ENCODE peak calls at places on chromosomes 11 and 22, in four cellular contexts. One of them, this sample, is unnamed.

GRCh38 chr11:117670443-117670842 is 126.6 kb downstream of the DSCAML1 start:
- DNase-seq in upper lobe of left lung: no peak
- DNase-seq in HL-60: no peak
- DNase-seq in CD8-positive, alpha-beta T cell: no peak
- DNase-seq in this sample: no peak

GRCh38 chr11:103773059-103773458 is 263.4 kb upstream of the DDI1 start:
- DNase-seq in upper lobe of left lung: no peak
- DNase-seq in HL-60: no peak
- DNase-seq in CD8-positive, alpha-beta T cell: no peak
- DNase-seq in this sample: no peak

GRCh38 chr11:28505216-28505615 is 397.0 kb downstream of the METTL15 start:
- DNase-seq in upper lobe of left lung: no peak
- DNase-seq in HL-60: no peak
- DNase-seq in CD8-positive, alpha-beta T cell: no peak
- DNase-seq in this sample: no peak

GRCh38 chr11:95451682-95452081 is 220.7 kb upstream of the SESN3 start:
- DNase-seq in upper lobe of left lung: no peak
- DNase-seq in HL-60: no peak
- DNase-seq in CD8-positive, alpha-beta T cell: no peak
- DNase-seq in this sample: no peak

GRCh38 chr22:19234126-19234896 is 55.8 kb upstream of the SLC25A1 start:
- DNase-seq in upper lobe of left lung: no peak
- DNase-seq in HL-60: no peak
- DNase-seq in CD8-positive, alpha-beta T cell: no peak
- DNase-seq in this sample: no peak

GRCh38 chr11:92667446-92668165 is 301.8 kb upstream of the MTNR1B start:
- DNase-seq in upper lobe of left lung: no peak
- DNase-seq in HL-60: no peak
- DNase-seq in CD8-positive, alpha-beta T cell: no peak
- DNase-seq in this sample: no peak

GRCh38 chr11:66467756-66468155 is 1.1 kb downstream of the PELI3 start:
- DNase-seq in upper lobe of left lung: peak
- DNase-seq in HL-60: peak
- DNase-seq in CD8-positive, alpha-beta T cell: no peak
- DNase-seq in this sample: no peak

GRCh38 chr11:85590848-85591483 is 36.2 kb downstream of the DLG2 start:
- DNase-seq in upper lobe of left lung: no peak
- DNase-seq in HL-60: no peak
- DNase-seq in CD8-positive, alpha-beta T cell: no peak
- DNase-seq in this sample: no peak

GRCh38 chr22:26168934-26169311 is 339 bp upstream of the SEZ6L start:
- DNase-seq in upper lobe of left lung: no peak
- DNase-seq in HL-60: no peak
- DNase-seq in CD8-positive, alpha-beta T cell: no peak
- DNase-seq in this sample: no peak

GRCh38 chr11:17972987-17973386 is 39.9 kb downstream of the SERGEF start:
- DNase-seq in upper lobe of left lung: peak
- DNase-seq in HL-60: peak
- DNase-seq in CD8-positive, alpha-beta T cell: no peak
- DNase-seq in this sample: no peak

DNA sequence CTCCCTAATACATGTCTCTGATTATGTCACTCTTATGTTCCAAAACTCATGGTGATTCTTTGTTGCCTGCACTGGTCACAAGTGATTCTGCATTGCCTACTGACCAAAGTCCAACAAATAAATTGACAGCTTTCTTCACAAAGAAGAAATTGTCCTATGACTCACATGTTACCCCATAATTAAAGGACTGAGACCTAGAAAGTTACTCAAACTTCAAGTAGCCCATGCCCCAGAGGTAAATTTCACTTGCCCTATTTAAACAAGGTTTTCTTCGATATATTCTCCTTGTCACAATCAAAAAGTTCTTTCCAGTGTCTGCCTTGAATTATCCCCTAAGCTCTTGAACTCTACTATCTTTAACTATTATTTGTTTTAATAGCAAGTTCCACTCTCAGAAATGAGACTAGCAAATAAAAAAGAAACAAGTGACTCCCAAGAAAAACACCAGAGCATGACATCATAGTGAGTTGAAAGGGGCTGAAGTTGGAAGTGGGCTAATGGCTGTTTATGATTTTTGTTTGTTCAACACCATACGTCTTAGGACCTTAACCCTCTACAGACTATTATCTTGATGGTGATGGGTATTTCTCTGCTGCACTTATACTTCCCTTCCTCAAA is 94.5 kb upstream of the BLID start:
- DNase-seq in upper lobe of left lung: no peak
- DNase-seq in HL-60: no peak
- DNase-seq in CD8-positive, alpha-beta T cell: no peak
- DNase-seq in this sample: no peak
- H3K27ac ChIP-seq in upper lobe of left lung: no peak
- H3K27ac ChIP-seq in HL-60: no peak
- H3K27ac ChIP-seq in CD8-positive, alpha-beta T cell: no peak
- H3K27ac ChIP-seq in this sample: peak

GRCh38 chr11:129699711-129700304 is 115.8 kb upstream of the TMEM45B start:
- DNase-seq in upper lobe of left lung: no peak
- DNase-seq in HL-60: no peak
- DNase-seq in CD8-positive, alpha-beta T cell: no peak
- DNase-seq in this sample: no peak
- TF ChIP-seq CTCF in upper lobe of left lung: no peak
- TF ChIP-seq CTCF in HL-60: no peak
- TF ChIP-seq CTCF in CD8-positive, alpha-beta T cell: no peak
- TF ChIP-seq CTCF in this sample: no peak

GRCh38 chr11:124068711-124069110 is 27.6 kb upstream of the OR10G7 start:
- DNase-seq in upper lobe of left lung: no peak
- DNase-seq in HL-60: no peak
- DNase-seq in CD8-positive, alpha-beta T cell: no peak
- DNase-seq in this sample: no peak

GRCh38 chr11:124071622-124071948 is 30.5 kb upstream of the OR10G7 start:
- DNase-seq in upper lobe of left lung: no peak
- DNase-seq in HL-60: no peak
- DNase-seq in CD8-positive, alpha-beta T cell: no peak
- DNase-seq in this sample: no peak

GRCh38 chr11:124072147-124072546 is 31.0 kb upstream of the OR10G7 start:
- DNase-seq in upper lobe of left lung: no peak
- DNase-seq in HL-60: no peak
- DNase-seq in CD8-positive, alpha-beta T cell: no peak
- DNase-seq in this sample: no peak

GRCh38 chr11:124070906-124071621 is 29.9 kb upstream of the OR10G7 start:
- DNase-seq in upper lobe of left lung: peak
- DNase-seq in HL-60: peak
- DNase-seq in CD8-positive, alpha-beta T cell: peak
- DNase-seq in this sample: no peak

DNA sequence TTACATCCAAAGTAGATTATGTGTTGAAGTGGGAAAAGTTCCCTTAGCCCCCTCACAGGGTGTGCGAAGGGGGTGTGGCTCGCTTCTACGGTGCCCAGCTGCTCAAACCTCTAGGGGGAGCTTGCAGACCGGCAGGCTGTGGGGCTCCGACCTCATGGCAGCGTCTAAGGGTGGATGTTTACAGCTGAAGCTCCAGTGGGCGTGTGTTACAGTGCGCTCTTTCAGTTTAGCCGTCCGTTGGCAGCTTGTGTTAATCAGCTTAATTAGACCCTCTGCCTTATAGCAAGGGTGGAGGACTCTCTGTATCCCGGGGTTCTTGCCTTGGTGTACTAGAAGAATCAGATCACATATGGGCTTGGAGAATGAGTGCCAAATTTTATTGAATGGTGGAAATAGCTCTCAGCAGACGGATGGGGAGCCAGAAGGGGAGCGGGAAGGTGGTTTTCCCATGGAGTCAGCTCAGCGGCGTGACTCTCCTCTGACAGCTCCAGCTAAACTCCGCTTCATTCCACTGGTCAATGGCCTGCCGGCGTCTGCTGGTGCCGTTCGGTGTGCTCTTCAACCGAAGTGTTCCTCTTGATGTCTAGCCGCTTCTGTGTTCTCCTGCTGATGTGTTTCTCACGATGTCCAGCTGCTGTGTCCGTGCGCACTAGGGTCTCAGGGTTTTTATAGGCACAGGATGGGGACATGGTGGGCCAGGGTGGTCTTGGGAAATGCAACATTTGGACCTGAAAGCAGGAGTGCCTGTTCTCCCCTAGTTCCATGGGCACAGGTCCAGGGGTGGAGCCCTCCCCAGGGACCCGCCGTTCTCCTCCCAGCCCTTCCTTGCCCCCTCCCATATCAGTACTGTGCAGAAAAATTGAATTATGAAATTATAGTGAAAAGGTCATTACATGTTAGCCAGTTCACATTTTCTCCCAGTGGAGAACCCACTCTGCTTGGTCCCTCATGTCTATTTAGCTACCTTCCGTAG is 28.6 kb upstream of the OR10G7 start:
- DNase-seq in upper lobe of left lung: peak
- DNase-seq in HL-60: peak
- DNase-seq in CD8-positive, alpha-beta T cell: no peak
- DNase-seq in this sample: no peak
- H3K4me3 ChIP-seq in upper lobe of left lung: peak
- H3K4me3 ChIP-seq in HL-60: no peak
- H3K4me3 ChIP-seq in CD8-positive, alpha-beta T cell: no peak
- H3K4me3 ChIP-seq in this sample: peak

DNA sequence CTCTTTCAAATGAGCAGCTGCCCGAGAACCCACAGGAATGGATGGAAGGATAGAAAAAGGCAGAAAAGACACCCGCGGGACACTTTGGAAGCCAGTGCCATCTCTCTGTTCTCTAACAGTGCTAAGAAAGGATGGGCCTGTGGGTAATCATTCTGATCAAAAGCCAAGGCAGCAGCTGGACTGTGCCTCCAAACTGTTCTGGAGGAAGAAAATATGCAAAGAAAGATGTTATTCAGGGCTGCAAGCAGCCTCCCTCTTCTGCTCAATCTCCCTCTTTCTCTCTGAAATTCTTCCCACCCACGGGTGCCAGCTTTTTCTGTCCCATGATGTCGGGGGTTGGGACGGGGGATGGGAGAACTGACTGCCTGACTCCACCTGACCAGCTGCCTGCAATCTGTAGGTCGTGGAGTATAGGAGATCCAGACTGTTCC is 37.8 kb upstream of the FTH1 start:
- DNase-seq in upper lobe of left lung: no peak
- DNase-seq in HL-60: no peak
- DNase-seq in CD8-positive, alpha-beta T cell: no peak
- DNase-seq in this sample: no peak
- H3K27ac ChIP-seq in upper lobe of left lung: peak
- H3K27ac ChIP-seq in HL-60: no peak
- H3K27ac ChIP-seq in CD8-positive, alpha-beta T cell: no peak
- H3K27ac ChIP-seq in this sample: peak

DNA sequence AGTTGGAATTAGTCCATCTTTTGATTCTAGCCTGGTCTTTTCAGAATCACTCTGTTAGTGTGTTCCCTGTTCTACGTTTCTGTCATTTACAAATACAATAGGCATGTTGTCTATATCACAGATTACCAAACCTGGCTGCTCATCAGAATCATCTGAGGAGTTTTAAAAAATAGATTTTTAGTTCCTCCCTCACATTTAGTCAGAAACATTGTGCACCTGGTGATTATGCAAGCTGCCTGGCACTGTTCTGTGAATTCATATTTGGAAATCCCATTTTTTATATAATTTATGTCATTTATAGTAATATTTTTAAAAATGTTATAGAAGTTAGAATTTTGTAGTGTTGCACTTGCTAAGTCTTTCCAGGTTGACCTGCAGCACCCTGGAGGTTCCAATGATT is 107.3 kb downstream of the PDE3B start:
- DNase-seq in upper lobe of left lung: no peak
- DNase-seq in HL-60: no peak
- DNase-seq in CD8-positive, alpha-beta T cell: no peak
- DNase-seq in this sample: no peak
- TF ChIP-seq CTCF in upper lobe of left lung: no peak
- TF ChIP-seq CTCF in HL-60: no peak
- TF ChIP-seq CTCF in CD8-positive, alpha-beta T cell: no peak
- TF ChIP-seq CTCF in this sample: no peak

GRCh38 chr11:124864176-124864891 is 898 bp upstream of the ROBO3 start:
- DNase-seq in upper lobe of left lung: no peak
- DNase-seq in HL-60: no peak
- DNase-seq in CD8-positive, alpha-beta T cell: no peak
- DNase-seq in this sample: no peak
- H3K4me3 ChIP-seq in upper lobe of left lung: no peak
- H3K4me3 ChIP-seq in HL-60: no peak
- H3K4me3 ChIP-seq in CD8-positive, alpha-beta T cell: no peak
- H3K4me3 ChIP-seq in this sample: no peak

DNA sequence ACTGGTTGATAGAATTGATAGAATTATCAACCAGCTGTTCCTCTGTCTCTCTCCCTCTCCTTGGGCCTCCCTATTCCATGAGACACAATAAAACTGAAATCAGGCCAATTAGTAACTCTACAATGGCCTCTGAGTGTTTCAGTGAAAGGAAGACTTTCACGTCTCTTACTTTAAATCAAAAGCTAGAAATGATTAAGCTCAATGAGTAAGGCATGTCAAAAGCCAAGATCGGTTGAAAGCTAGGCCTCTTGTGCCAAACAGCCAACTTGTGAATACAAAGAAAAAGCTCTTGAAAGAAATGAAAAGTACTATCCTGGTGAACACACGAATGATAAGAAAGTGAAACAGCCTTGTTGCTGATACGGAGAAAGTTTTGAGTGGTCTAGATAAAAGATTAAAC is 16.6 kb downstream of the PIH1D2 start:
- DNase-seq in upper lobe of left lung: no peak
- DNase-seq in HL-60: no peak
- DNase-seq in CD8-positive, alpha-beta T cell: no peak
- DNase-seq in this sample: no peak
- H3K27ac ChIP-seq in upper lobe of left lung: no peak
- H3K27ac ChIP-seq in HL-60: no peak
- H3K27ac ChIP-seq in CD8-positive, alpha-beta T cell: no peak
- H3K27ac ChIP-seq in this sample: no peak

This sample was measured in coronary artery.